ENCODE peak calls at places on chromosomes 7 and 10, in eight cellular contexts. Y, B, I, U, V, R, E and Z are unnamed samples.

GRCh38 chr10:95513008-95513589 is 48.1 kb downstream of the SORBS1 start:
- DNase-seq in Y (no peak), B (no peak), I (no peak), U (no peak), V (peak), R (peak), E (peak), Z (no peak)

GRCh38 chr7:30472081-30472770 is 6.4 kb downstream of the NOD1 start:
- DNase-seq in Y (no peak), B (no peak), I (no peak), U (no peak), V (no peak), R (no peak), E (no peak), Z (no peak)

GRCh38 chr10:16594106-16594505 is 72.4 kb upstream of the C1QL3 start:
- DNase-seq in Y (no peak), B (no peak), I (no peak), U (no peak), V (no peak), R (no peak), E (no peak), Z (no peak)

GRCh38 chr10:14740684-14741247 is 33.9 kb downstream of the FAM107B start:
- DNase-seq in Y (no peak), B (peak), I (no peak), U (no peak), V (no peak), R (no peak), E (no peak), Z (no peak)

GRCh38 chr10:31630866-31631567 is 297.6 kb downstream of the ARHGAP12 start:
- DNase-seq in Y (no peak), B (peak), I (no peak), U (no peak), V (no peak), R (no peak), E (no peak), Z (no peak)

GRCh38 chr10:97574374-97575100 is 2.0 kb downstream of the ANKRD2 start:
- DNase-seq in Y (peak), B (no peak), I (no peak), U (no peak), V (peak), R (peak), E (peak), Z (peak)

GRCh38 chr10:52115823-52116222 is 198.3 kb upstream of the DKK1 start:
- DNase-seq in Y (no peak), B (peak), I (no peak), U (peak), V (no peak), R (no peak), E (no peak), Z (no peak)

GRCh38 chr10:132209130-132209529 is 22.4 kb downstream of the DPYSL4 start:
- DNase-seq in Y (no peak), B (no peak), I (no peak), U (no peak), V (peak), R (no peak), E (no peak), Z (peak)

GRCh38 chr10:121378402-121378801 is 219.8 kb downstream of the FGFR2 start:
- DNase-seq in Y (no peak), B (no peak), I (no peak), U (no peak), V (no peak), R (no peak), E (no peak), Z (no peak)

GRCh38 chr10:34045571-34046190 is 711.2 kb upstream of the NRP1 start:
- DNase-seq in Y (no peak), B (no peak), I (peak), U (no peak), V (no peak), R (no peak), E (no peak), Z (peak)

GRCh38 chr7:69429817-69430501 is 168.3 kb upstream of the AUTS2 start:
- DNase-seq in Y (no peak), B (no peak), I (peak), U (no peak), V (no peak), R (peak), E (peak), Z (peak)

GRCh38 chr10:29862926-29863614 is 196.3 kb downstream of the JCAD start:
- DNase-seq in Y (no peak), B (no peak), I (peak), U (peak), V (no peak), R (no peak), E (no peak), Z (peak)

GRCh38 chr10:103759100-103759781 is 96.1 kb downstream of the SH3PXD2A start:
- DNase-seq in Y (no peak), B (peak), I (no peak), U (peak), V (peak), R (no peak), E (peak), Z (peak)

GRCh38 chr10:118564652-118565051 is 30.8 kb downstream of the PRLHR start:
- DNase-seq in Y (no peak), B (no peak), I (no peak), U (no peak), V (no peak), R (no peak), E (no peak), Z (no peak)

GRCh38 chr10:36367362-36367761 is 725.3 kb upstream of the FZD8 start:
- DNase-seq in Y (no peak), B (no peak), I (no peak), U (no peak), V (no peak), R (no peak), E (no peak), Z (no peak)

GRCh38 chr7:95397381-95397780 is 1.2 kb upstream of the PON3 start:
- DNase-seq in Y (no peak), B (no peak), I (no peak), U (no peak), V (no peak), R (no peak), E (no peak), Z (no peak)

GRCh38 chr10:26438534-26439269 is 561 bp downstream of the APBB1IP start:
- DNase-seq in Y (peak), B (peak), I (no peak), U (no peak), V (peak), R (peak), E (peak), Z (peak)

GRCh38 chr10:114010316-114010715 is 33.4 kb upstream of the ADRB1 start:
- DNase-seq in Y (no peak), B (no peak), I (no peak), U (no peak), V (no peak), R (no peak), E (no peak), Z (no peak)

DNA sequence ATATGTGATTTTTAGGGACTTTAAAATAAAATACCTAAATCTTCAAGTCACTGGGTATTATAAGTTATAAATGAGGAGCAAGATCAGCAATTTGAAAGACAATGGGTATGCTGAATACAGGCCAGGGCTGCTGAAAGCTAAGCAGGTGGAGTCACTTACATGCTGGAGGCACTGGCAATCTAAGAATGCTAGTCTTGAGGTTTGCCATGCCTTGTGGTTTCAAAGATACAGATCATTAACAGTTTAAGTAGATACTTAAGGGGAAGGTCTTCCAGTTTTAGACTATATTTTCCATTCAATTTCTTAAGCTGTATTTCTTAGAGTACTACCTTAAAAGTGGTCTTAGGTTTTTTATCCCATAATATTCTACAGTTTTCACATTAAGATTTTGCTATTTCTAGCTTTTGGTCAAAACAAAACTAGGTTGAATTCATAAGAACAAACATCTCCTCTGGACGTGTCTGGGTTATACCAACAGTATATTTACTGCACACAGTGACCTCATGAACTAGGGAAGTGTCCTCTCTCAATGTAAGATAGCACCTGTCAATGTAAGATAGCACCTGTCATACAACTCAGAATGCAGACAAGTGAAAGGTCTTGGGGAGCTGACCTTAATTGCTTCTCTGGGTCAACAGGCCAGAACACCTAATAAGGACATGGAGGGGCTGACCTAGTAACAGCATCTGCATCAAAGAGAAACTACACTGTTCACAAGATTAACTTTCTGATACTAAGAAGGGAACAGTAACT is 2.0 kb downstream of the SRI start:
- DNase-seq in Y (no peak), B (peak), I (no peak), U (no peak), V (no peak), R (no peak), E (no peak), Z (no peak)
- H3K4me3 ChIP-seq in Y (peak), B (peak), I (peak), U (peak), V (peak), R (peak), E (no peak), Z (peak)

GRCh38 chr10:46094197-46094500 is 48.1 kb upstream of the MSMB start:
- DNase-seq in Y (peak), B (no peak), I (no peak), U (no peak), V (no peak), R (no peak), E (no peak), Z (no peak)
- H3K4me3 ChIP-seq in Y (no peak), B (no peak), I (no peak), U (no peak), V (no peak), R (no peak), E (no peak), Z (no peak)

GRCh38 chr10:21500578-21500910 is 24.9 kb downstream of the SKIDA1 start:
- DNase-seq in Y (no peak), B (no peak), I (no peak), U (no peak), V (no peak), R (no peak), E (no peak), Z (peak)
- H3K4me3 ChIP-seq in Y (peak), B (peak), I (no peak), U (no peak), V (peak), R (peak), E (no peak), Z (no peak)

GRCh38 chr7:112143151-112143550 is 63.0 kb downstream of the DOCK4 start:
- DNase-seq in Y (no peak), B (no peak), I (peak), U (no peak), V (no peak), R (no peak), E (no peak), Z (no peak)
- H3K4me3 ChIP-seq in Y (no peak), B (no peak), I (no peak), U (no peak), V (no peak), R (no peak), E (no peak), Z (peak)

GRCh38 chr7:42233166-42233565 is 3.8 kb downstream of the GLI3 start:
- DNase-seq in Y (no peak), B (no peak), I (no peak), U (no peak), V (no peak), R (no peak), E (no peak), Z (peak)
- H3K4me3 ChIP-seq in Y (no peak), B (no peak), I (no peak), U (no peak), V (no peak), R (no peak), E (no peak), Z (no peak)

GRCh38 chr10:57221674-57222073 is 860.6 kb upstream of the ZWINT start:
- DNase-seq in Y (no peak), B (no peak), I (no peak), U (no peak), V (no peak), R (no peak), E (no peak), Z (no peak)
- H3K4me3 ChIP-seq in Y (no peak), B (no peak), I (no peak), U (no peak), V (no peak), R (no peak), E (no peak), Z (no peak)